ENCODE peak calls at places on chromosome 7, in eight cellular contexts. C, F, X, J, D, M, P and L are unnamed samples.

GRCh38 chr7:69018200-69018599 is 580.1 kb upstream of the AUTS2 start:
- DNase-seq in D (no peak), M (peak; percentile 84), J (no peak), F (peak; percentile 14), C (no peak), X (no peak), P (no peak), L (no peak)

GRCh38 chr7:29894238-29894637 is 87.9 kb downstream of the WIPF3 start:
- DNase-seq in J (no peak), P (no peak), D (no peak), M (no peak), X (no peak), C (no peak), F (no peak), L (no peak)

GRCh38 chr7:11120068-11120664 is 146.5 kb downstream of the PHF14 start:
- DNase-seq in F (no peak), M (no peak), P (no peak), X (no peak), C (no peak), D (no peak), J (no peak), L (no peak)

GRCh38 chr7:158812684-158813083 is 16.6 kb downstream of the ESYT2 start:
- DNase-seq in C (no peak), J (no peak), P (no peak), F (no peak), D (no peak), M (no peak), X (no peak), L (no peak)

GRCh38 chr7:33677556-33677955 is 227.8 kb upstream of the BMPER start:
- DNase-seq in C (no peak), X (peak; percentile 54), P (no peak), J (no peak), F (peak; percentile 50), D (no peak), M (no peak), L (no peak)

GRCh38 chr7:158527495-158527894 is 60.1 kb downstream of the PTPRN2 start:
- DNase-seq in M (no peak), C (no peak), X (no peak), D (no peak), P (no peak), F (no peak), J (no peak), L (no peak)

GRCh38 chr7:142868881-142869415 is 14.1 kb downstream of the EPHB6 start:
- DNase-seq in D (peak; percentile 30), P (no peak), C (no peak), F (no peak), M (no peak), J (no peak), X (no peak), L (peak; percentile 29)

GRCh38 chr7:20642171-20642570 is 26.7 kb downstream of the ABCB5 start:
- DNase-seq in D (no peak), F (peak; percentile 21), M (no peak), X (peak; percentile 29), P (no peak), J (no peak), C (no peak), L (no peak)

GRCh38 chr7:47814905-47815613 is 133.2 kb downstream of the PKD1L1 start:
- DNase-seq in D (no peak), X (no peak), J (no peak), C (no peak), P (no peak), F (no peak), M (no peak), L (no peak)

GRCh38 chr7:18803880-18804279 is 308.3 kb downstream of the HDAC9 start:
- DNase-seq in P (no peak), M (no peak), X (no peak), D (no peak), C (no peak), J (no peak), F (no peak), L (no peak)

GRCh38 chr7:29309041-29309860 is 114.7 kb downstream of the CHN2 start:
- DNase-seq in C (no peak), P (no peak), J (no peak), M (no peak), F (peak; percentile 13), X (no peak), D (no peak), L (peak; percentile 50)

GRCh38 chr7:44962483-44963251 is 16.1 kb downstream of the MYO1G start:
- DNase-seq in M (no peak), D (no peak), C (no peak), P (no peak), J (no peak), F (peak; percentile 48), X (peak; percentile 72), L (peak; percentile 67)

GRCh38 chr7:24884401-24884800 is 95.6 kb downstream of the OSBPL3 start:
- DNase-seq in J (no peak), P (no peak), C (no peak), M (no peak), X (no peak), D (no peak), F (no peak), L (no peak)

GRCh38 chr7:137475966-137476365 is 132.4 kb upstream of the PTN start:
- DNase-seq in P (no peak), X (peak; percentile 77), D (no peak), F (no peak), M (no peak), C (no peak), J (no peak), L (no peak)

GRCh38 chr7:127107601-127108007 is 145.1 kb downstream of the GRM8 start:
- DNase-seq in M (peak; percentile 80), F (peak; percentile 51), D (peak; percentile 37), X (peak; percentile 54), P (peak; percentile 89), C (peak; percentile 69), J (peak; percentile 39), L (peak; percentile 76)

GRCh38 chr7:136938476-136938875 is 70.0 kb downstream of the CHRM2 start:
- DNase-seq in J (no peak), F (no peak), P (no peak), D (no peak), X (no peak), M (no peak), C (no peak), L (no peak)

GRCh38 chr7:98372993-98373392 is 27.9 kb downstream of the BAIAP2L1 start:
- DNase-seq in M (no peak), D (no peak), X (peak; percentile 64), P (no peak), J (no peak), C (no peak), F (peak; percentile 23), L (no peak)

GRCh38 chr7:82286096-82286841 is 157.3 kb downstream of the CACNA2D1 start:
- DNase-seq in P (no peak), C (no peak), D (no peak), M (no peak), J (no peak), X (no peak), F (peak; percentile 16), L (no peak)

GRCh38 chr7:82291931-82292330 is 151.6 kb downstream of the CACNA2D1 start:
- DNase-seq in D (peak; percentile 42), P (no peak), C (no peak), X (peak; percentile 5), F (no peak), J (no peak), M (no peak), L (no peak)

GRCh38 chr7:82284936-82285519 is 158.5 kb downstream of the CACNA2D1 start:
- DNase-seq in X (no peak), D (no peak), P (no peak), M (no peak), C (no peak), J (no peak), F (no peak), L (no peak)

GRCh38 chr7:82289889-82290288 is 153.7 kb downstream of the CACNA2D1 start:
- DNase-seq in M (no peak), J (no peak), F (no peak), P (no peak), X (no peak), D (no peak), C (no peak), L (no peak)

GRCh38 chr7:82288769-82289535 is 154.6 kb downstream of the CACNA2D1 start:
- DNase-seq in P (no peak), D (no peak), J (no peak), F (peak; percentile 13), M (no peak), X (no peak), C (no peak), L (no peak)
- H3K4me1 ChIP-seq in P (peaks cover 7% of the 10 kb centered on the region), D (no peaks in the 10 kb centered on the region), J (peaks cover 33% of the 10 kb centered on the region), F (no peaks in the 10 kb centered on the region), M (no peaks in the 10 kb centered on the region), X (peaks cover 7% of the 10 kb centered on the region), C (peaks cover 29% of the 10 kb centered on the region), L (no peaks in the 10 kb centered on the region)

GRCh38 chr7:41006591-41006990 is 696.3 kb downstream of the INHBA start:
- DNase-seq in X (peak; percentile 21), F (peak; percentile 40), J (no peak), M (no peak), C (no peak), D (peak; percentile 98), P (no peak), L (no peak)

GRCh38 chr7:41010418-41010817 is 692.5 kb downstream of the INHBA start:
- DNase-seq in X (no peak), F (peak; percentile 15), C (no peak), J (peak; percentile 25), D (no peak), M (no peak), P (no peak), L (no peak)

GRCh38 chr7:41013117-41013516 is 689.8 kb downstream of the INHBA start:
- DNase-seq in D (no peak), X (no peak), P (no peak), J (no peak), M (no peak), C (no peak), F (no peak), L (no peak)

GRCh38 chr7:41007351-41007751 is 695.5 kb downstream of the INHBA start:
- DNase-seq in X (no peak), F (peak; percentile 23), C (no peak), M (no peak), D (peak; percentile 56), J (no peak), P (no peak), L (no peak)

GRCh38 chr7:41010967-41011366 is 691.9 kb downstream of the INHBA start:
- DNase-seq in X (peak; percentile 40), D (no peak), C (no peak), P (no peak), M (no peak), F (peak; percentile 48), J (peak; percentile 47), L (no peak)
- H3K4me3 ChIP-seq in X (no peak overlapping the region), D (no peak overlapping the region), C (no peak overlapping the region), P (no peak overlapping the region), M (no peak overlapping the region), F (no peak overlapping the region), J (no peak overlapping the region), L (no peak overlapping the region)

DNA sequence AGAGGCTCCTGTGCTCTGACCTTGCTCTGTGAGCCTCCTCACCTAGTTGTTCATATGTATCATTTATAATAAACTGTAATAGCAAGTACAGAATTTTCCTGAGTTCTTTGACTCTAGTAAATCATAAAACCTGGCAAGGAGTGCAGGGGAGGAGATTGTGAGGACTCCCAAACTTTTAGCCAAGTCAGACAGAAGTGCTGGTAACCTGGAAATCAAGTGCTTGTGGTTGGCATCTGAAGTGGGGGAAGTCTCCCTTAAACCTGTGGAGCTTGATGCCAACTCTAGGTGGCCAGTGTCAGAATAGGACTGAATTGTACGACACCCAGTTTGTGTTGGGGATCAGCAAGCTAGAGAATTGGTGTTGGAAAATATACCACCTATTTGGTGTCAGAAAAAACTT is 206.3 kb upstream of the GRB10 start:
- DNase-seq in J (no peak), C (no peak), M (no peak), F (no peak), X (no peak), D (no peak), P (no peak), L (no peak)
- H3K4me1 ChIP-seq in J (no peaks in the 10 kb centered on the region), C (no peaks in the 10 kb centered on the region), M (no peaks in the 10 kb centered on the region), F (no peaks in the 10 kb centered on the region), X (no peaks in the 10 kb centered on the region), D (no peaks in the 10 kb centered on the region), P (peaks cover 2% of the 10 kb centered on the region), L (no peaks in the 10 kb centered on the region)

GRCh38 chr7:78489851-78490250 is 691.3 kb downstream of the PHTF2 start:
- DNase-seq in C (no peak), X (peak; percentile 42), F (peak; percentile 17), M (no peak), J (no peak), P (no peak), D (no peak), L (no peak)
- H3K4me3 ChIP-seq in C (no peak overlapping the region), X (peak overlapping the region; percentile 61), F (no peak overlapping the region), M (no peak overlapping the region), J (no peak overlapping the region), P (peak overlapping the region; percentile 16), D (no peak overlapping the region), L (no peak overlapping the region)